ENCODE peak calls at places on chromosomes 11 and 22, in ten cellular contexts. W is heart left ventricle, P is stomach, R is esophagus squamous epithelium, O is WERI-Rb-1, Y is cardiac muscle cell, Q is A549, G is astrocyte, E is keratinocyte, I is body of pancreas. X is an unnamed sample.

GRCh38 chr11:69218271-69218682 is 62.5 kb downstream of the SMIM38 start:
- DNase-seq in Q (no peak), I (no peak), Y (no peak), R (no peak), O (no peak), W (no peak), G (no peak), E (no peak), P (no peak), X (no peak)

GRCh38 chr11:115459563-115459962 is 44.7 kb downstream of the CADM1 start:
- DNase-seq in I (no peak), Q (no peak), O (no peak), Y (no peak), G (peak; percentile 93), R (no peak), W (no peak), E (no peak), P (no peak), X (no peak)

GRCh38 chr11:17446482-17446881 is 30.2 kb downstream of the ABCC8 start:
- DNase-seq in W (no peak), E (no peak), I (no peak), P (no peak), Q (no peak), Y (no peak), R (no peak), O (no peak), G (no peak), X (no peak)

GRCh38 chr11:2290351-2290841 is 11.3 kb downstream of the C11orf21 start:
- DNase-seq in Y (no peak), R (no peak), O (peak; percentile 4), Q (no peak), I (no peak), W (no peak), G (no peak), P (peak; percentile 28), E (no peak), X (peak; percentile 57)

GRCh38 chr11:67312187-67313021 is 9.1 kb downstream of the SSH3 start:
- DNase-seq in R (no peak), O (no peak), Y (no peak), Q (no peak), I (no peak), G (no peak), E (peak; percentile 92), P (peak; percentile 84), W (no peak), X (no peak)

GRCh38 chr22:33049125-33049729 is 9.0 kb downstream of the SYN3 start:
- DNase-seq in W (peak; percentile 82), Y (peak; percentile 80), R (no peak), I (peak; percentile 82), G (peak; percentile 53), O (peak; percentile 79), E (peak; percentile 5), P (peak; percentile 80), Q (peak; percentile 31), X (no peak)

GRCh38 chr11:30465192-30465591 is 121.0 kb downstream of the MPPED2 start:
- DNase-seq in I (no peak), Y (no peak), G (no peak), E (no peak), R (no peak), O (no peak), P (no peak), W (no peak), Q (no peak), X (no peak)

GRCh38 chr11:2652857-2653643 is 46.7 kb downstream of the KCNQ1OT1 start:
- DNase-seq in E (no peak), W (no peak), O (no peak), R (no peak), Y (no peak), I (no peak), Q (no peak), G (no peak), P (no peak), X (no peak)

GRCh38 chr11:110295487-110296225 is 758 bp downstream of the RDX start:
- DNase-seq in P (peak; percentile 61), Y (peak; percentile 71), Q (no peak), E (no peak), I (peak; percentile 72), W (peak; percentile 68), R (no peak), G (peak; percentile 36), O (peak; percentile 44), X (peak; percentile 75)

DNA sequence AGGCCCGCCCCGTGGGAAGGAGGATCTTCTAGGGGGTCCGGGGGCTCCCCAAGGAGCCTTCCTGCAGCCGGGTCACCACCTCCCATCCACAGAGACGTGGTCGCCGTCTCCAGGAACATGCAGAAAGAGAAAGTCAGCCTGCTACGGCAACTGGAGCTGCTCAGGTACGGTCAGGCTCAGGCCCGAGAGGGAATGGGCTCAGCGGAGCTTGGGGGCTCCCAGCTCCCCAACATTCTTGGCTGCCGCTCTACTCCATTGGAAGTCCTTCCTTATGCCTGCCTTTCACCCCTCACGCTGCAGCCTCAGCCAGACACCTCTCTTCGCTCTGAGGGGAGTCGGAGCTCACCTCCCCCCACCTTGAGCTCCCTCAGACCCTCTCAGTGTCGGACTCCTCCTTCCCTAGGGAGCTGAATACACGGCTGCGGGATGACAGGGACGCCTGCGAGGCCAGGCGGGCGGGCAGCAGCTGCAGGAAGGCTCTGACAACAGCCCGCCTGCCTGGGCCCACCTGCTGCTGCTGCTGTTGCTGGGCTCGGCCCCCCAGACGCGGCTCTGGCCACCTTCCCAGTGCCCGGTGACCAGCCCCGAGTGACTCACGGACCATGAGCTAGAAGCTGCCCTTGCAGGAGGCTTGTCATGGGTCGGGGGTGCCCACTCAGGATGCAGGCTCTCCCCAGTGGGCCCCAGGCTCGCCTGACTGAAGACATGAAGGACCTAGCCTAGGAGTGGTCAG is 1.5 kb upstream of the CD151 start:
- DNase-seq in Q (no peak), R (no peak), I (no peak), G (no peak), E (no peak), Y (no peak), W (peak; percentile 41), P (no peak), O (no peak), X (no peak)
- H3K4me3 ChIP-seq in Q (peak overlapping the region; percentile 86), R (peak overlapping the region; percentile 62), I (no peak overlapping the region), G (peak overlapping the region; percentile 2), E (no peak overlapping the region), Y (no peak overlapping the region), W (peak overlapping the region; percentile 55), P (peak overlapping the region; percentile 54), O (peak overlapping the region; percentile 51), X (no peak overlapping the region)

DNA sequence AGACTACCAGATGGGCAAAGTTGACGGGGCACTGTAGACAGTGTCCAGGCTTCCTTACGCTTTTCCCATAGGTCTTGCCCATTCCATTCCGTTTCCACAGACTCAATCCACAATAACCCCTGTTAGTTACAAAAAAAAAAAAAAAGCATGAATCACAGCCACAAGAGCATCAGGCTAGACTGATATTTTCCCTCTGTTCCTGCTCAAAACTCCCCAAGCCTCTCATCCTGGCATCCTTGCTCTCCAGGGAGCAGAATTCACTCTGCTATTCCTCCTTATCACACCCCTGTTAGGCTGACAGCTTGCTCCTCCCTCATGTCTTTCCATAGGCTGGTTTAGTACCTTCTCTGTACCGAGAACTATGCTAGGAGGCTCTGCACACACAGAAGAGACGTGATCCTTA is 42.2 kb downstream of the TMEM123 start:
- DNase-seq in I (no peak), O (no peak), P (no peak), Q (no peak), R (no peak), Y (peak; percentile 33), E (no peak), W (no peak), G (peak; percentile 52), X (no peak)
- H3K27ac ChIP-seq in I (no peak overlapping the region), O (no peak overlapping the region), P (no peak overlapping the region), Q (no peak overlapping the region), R (no peak overlapping the region), Y (peak overlapping the region; percentile 36), E (no peak overlapping the region), W (no peak overlapping the region), G (no peak overlapping the region), X (no peak overlapping the region)

DNA sequence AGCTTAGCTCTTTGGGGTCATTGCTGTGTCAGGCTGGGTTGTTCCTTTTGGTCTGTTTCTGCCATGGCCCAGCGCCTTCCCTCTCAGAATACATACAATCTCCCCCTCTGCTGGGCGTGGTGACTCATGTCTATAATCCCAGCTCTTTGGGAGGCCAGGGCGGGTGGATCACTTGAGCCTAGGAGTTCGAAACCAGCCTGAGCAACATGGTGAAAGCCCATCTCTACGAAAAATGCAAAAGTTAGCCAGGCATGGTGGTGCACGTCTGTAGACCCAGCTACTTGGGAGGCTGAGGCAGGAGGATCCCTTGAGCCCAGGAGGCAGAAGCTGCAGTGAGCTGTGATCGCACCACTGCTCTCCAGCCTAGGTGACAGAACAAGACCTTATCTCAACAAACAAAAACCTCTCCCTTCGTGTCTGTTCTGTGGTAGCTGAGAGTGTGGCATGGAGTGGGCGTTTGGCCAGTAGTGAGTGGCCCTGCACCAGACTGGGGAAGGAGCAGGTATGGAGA is 46.7 kb upstream of the RAB1B start:
- DNase-seq in E (no peak), Q (no peak), G (no peak), Y (no peak), R (no peak), I (no peak), P (no peak), O (peak; percentile 74), W (no peak), X (peak; percentile 46)
- TF ChIP-seq CTCF in E (no peak), Q (no peak), G (no peak), Y (no peak), R (no peak), I (no peak), P (no peak), O (peak; percentile 7), W (no peak), X (no peak)

GRCh38 chr11:128324051-128324481 is 263.3 kb downstream of the ETS1 start:
- DNase-seq in R (no peak), O (peak; percentile 16), Q (no peak), E (no peak), G (no peak), W (no peak), I (no peak), P (no peak), Y (no peak), X (no peak)

GRCh38 chr11:128324531-128325141 is 262.7 kb downstream of the ETS1 start:
- DNase-seq in Y (peak; percentile 43), R (no peak), P (no peak), G (no peak), E (no peak), W (no peak), O (no peak), Q (no peak), I (no peak), X (no peak)

GRCh38 chr11:128326791-128327190 is 260.6 kb downstream of the ETS1 start:
- DNase-seq in R (no peak), I (no peak), Y (no peak), O (no peak), E (no peak), W (no peak), P (no peak), G (no peak), Q (no peak), X (no peak)

GRCh38 chr11:128327274-128327673 is 260.1 kb downstream of the ETS1 start:
- DNase-seq in I (no peak), O (no peak), W (no peak), R (no peak), P (no peak), Y (no peak), Q (no peak), G (no peak), E (no peak), X (no peak)

DNA sequence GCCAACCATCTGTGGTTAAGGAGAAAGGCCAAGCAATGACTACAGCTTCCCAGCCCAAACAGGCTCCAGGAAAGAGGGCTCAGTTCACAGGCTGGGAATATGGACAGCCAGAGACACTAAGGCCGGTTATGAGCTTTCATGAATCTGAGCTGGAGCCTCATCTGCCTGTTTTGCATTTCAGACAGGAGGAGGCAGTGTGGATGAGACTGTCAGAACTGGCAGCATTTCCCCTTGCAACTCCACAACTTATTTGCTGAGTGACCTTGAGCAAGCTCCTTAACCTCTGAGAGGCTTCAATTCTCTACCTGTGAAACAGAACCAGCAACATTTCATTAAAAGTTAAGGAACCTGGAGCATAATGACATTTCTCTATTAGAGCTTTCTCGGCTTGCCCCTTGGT is 264.0 kb downstream of the ETS1 start:
- DNase-seq in P (no peak), Q (no peak), E (no peak), I (no peak), R (no peak), O (peak; percentile 22), Y (peak; percentile 59), W (peak; percentile 26), G (no peak), X (no peak)
- H3K4me3 ChIP-seq in P (no peak overlapping the region), Q (no peak overlapping the region), E (no peak overlapping the region), I (no peak overlapping the region), R (no peak overlapping the region), O (no peak overlapping the region), Y (no peak overlapping the region), W (no peak overlapping the region), G (no peak overlapping the region), X (no peak overlapping the region)

X was measured in coronary artery.